ENCODE peak calls at places on chromosomes 1 and 21, in nine cellular contexts. J is K562, E is NCI-H1417 treated with DMSO at 0.1 percent for 48 hours, B is A172, U is hepatic stellate cell, T is iPS-NIHi11, O is non-pigmented ciliary epithelial cell, K is T-cell, X is AG04450. P is an unnamed sample.

GRCh38 chr1:110548381-110548780 is 29.4 kb upstream of the KCNA10 start:
- DNase-seq in J (peak; percentile 65), E (no peak), B (peak; percentile 25), U (no peak), T (peak; percentile 62), O (no peak), K (no peak), X (no peak), P (no peak)

GRCh38 chr1:29379438-29380073 is 143.2 kb downstream of the PTPRU start:
- DNase-seq in J (peak; percentile 64), E (no peak), B (peak; percentile 8), U (no peak), T (peak; percentile 76), O (no peak), K (no peak), X (no peak), P (peak; percentile 50)

GRCh38 chr1:156970017-156970416 is 49.6 kb downstream of the LRRC71 start:
- DNase-seq in J (no peak), E (no peak), B (no peak), U (peak; percentile 35), T (no peak), O (no peak), K (no peak), X (no peak), P (no peak)

GRCh38 chr1:194568610-194569009 is 1382.2 kb upstream of the B3GALT2 start:
- DNase-seq in J (no peak), E (no peak), B (peak; percentile 26), U (no peak), T (peak; percentile 21), O (no peak), K (no peak), X (no peak), P (peak; percentile 10)

GRCh38 chr21:16070207-16070651 is 340.4 kb downstream of the USP25 start:
- DNase-seq in J (no peak), E (peak; percentile 67), B (peak; percentile 58), U (no peak), T (peak; percentile 15), O (no peak), K (no peak), X (no peak), P (no peak)

GRCh38 chr1:161198206-161198876 is 513 bp downstream of the ADAMTS4 start:
- DNase-seq in J (no peak), E (no peak), B (no peak), U (peak; percentile 47), T (peak; percentile 86), O (no peak), K (no peak), X (no peak), P (no peak)

GRCh38 chr1:212467843-212468482 is 35.2 kb downstream of the NENF start:
- DNase-seq in J (peak; percentile 43), E (no peak), B (no peak), U (no peak), T (no peak), O (no peak), K (no peak), X (no peak), P (no peak)

GRCh38 chr1:28736450-28737244 is at the start of gene YTHDF2:
- DNase-seq in J (peak; percentile 95), E (peak; percentile 71), B (peak; percentile 79), U (peak; percentile 94), T (peak; percentile 92), O (peak; percentile 62), K (peak; percentile 97), X (peak; percentile 82), P (peak; percentile 93)

GRCh38 chr1:31207046-31207445 is 32.6 kb downstream of the NKAIN1 start:
- DNase-seq in J (no peak), E (no peak), B (no peak), U (no peak), T (no peak), O (no peak), K (no peak), X (no peak), P (no peak)

P was measured in brain microvascular endothelial cell.